ENCODE peak calls at places on chromosomes 4 and X, in ten cellular contexts. One of them, this sample, is unnamed. For H3K27me3 and H3K9me3, the result is how much of the 10 kb centered on the place peaks cover.

GRCh38 chrX:50903387-50904027 is 7.0 kb upstream of the BMP15 start:
- DNase-seq in transverse colon: no peak
- DNase-seq in mammary epithelial cell: peak
- DNase-seq in aorta: no peak
- DNase-seq in CD8-positive, alpha-beta T cell: no peak
- DNase-seq in astrocyte: peak
- DNase-seq in breast epithelium: no peak
- DNase-seq in CD4-positive, alpha-beta memory T cell: no peak
- DNase-seq in effector memory CD4-positive, alpha-beta T cell: no peak
- DNase-seq in neural progenitor cell: peak
- DNase-seq in this sample: peak

GRCh38 chr4:109127866-109128265 is 174.6 kb downstream of the COL25A1 start:
- DNase-seq in transverse colon: no peak
- DNase-seq in mammary epithelial cell: no peak
- DNase-seq in aorta: no peak
- DNase-seq in CD8-positive, alpha-beta T cell: no peak
- DNase-seq in astrocyte: no peak
- DNase-seq in breast epithelium: no peak
- DNase-seq in CD4-positive, alpha-beta memory T cell: no peak
- DNase-seq in effector memory CD4-positive, alpha-beta T cell: no peak
- DNase-seq in neural progenitor cell: no peak
- DNase-seq in this sample: no peak

GRCh38 chr4:22416403-22416802 is 99.5 kb downstream of the ADGRA3 start:
- DNase-seq in transverse colon: no peak
- DNase-seq in mammary epithelial cell: no peak
- DNase-seq in aorta: no peak
- DNase-seq in CD8-positive, alpha-beta T cell: no peak
- DNase-seq in astrocyte: peak
- DNase-seq in breast epithelium: no peak
- DNase-seq in CD4-positive, alpha-beta memory T cell: no peak
- DNase-seq in effector memory CD4-positive, alpha-beta T cell: no peak
- DNase-seq in neural progenitor cell: no peak
- DNase-seq in this sample: no peak

GRCh38 chrX:116726806-116727205 is 264.0 kb upstream of the CT83 start:
- DNase-seq in transverse colon: no peak
- DNase-seq in mammary epithelial cell: no peak
- DNase-seq in aorta: no peak
- DNase-seq in CD8-positive, alpha-beta T cell: no peak
- DNase-seq in astrocyte: no peak
- DNase-seq in breast epithelium: no peak
- DNase-seq in CD4-positive, alpha-beta memory T cell: no peak
- DNase-seq in effector memory CD4-positive, alpha-beta T cell: no peak
- DNase-seq in neural progenitor cell: no peak
- DNase-seq in this sample: no peak

GRCh38 chr4:6573986-6574746 is 823 bp upstream of the MAN2B2 start:
- DNase-seq in transverse colon: no peak
- DNase-seq in mammary epithelial cell: no peak
- DNase-seq in aorta: no peak
- DNase-seq in CD8-positive, alpha-beta T cell: no peak
- DNase-seq in astrocyte: no peak
- DNase-seq in breast epithelium: no peak
- DNase-seq in CD4-positive, alpha-beta memory T cell: no peak
- DNase-seq in effector memory CD4-positive, alpha-beta T cell: no peak
- DNase-seq in neural progenitor cell: no peak
- DNase-seq in this sample: no peak

GRCh38 chr4:64533637-64534036 is 124.4 kb upstream of the TECRL start:
- DNase-seq in transverse colon: no peak
- DNase-seq in mammary epithelial cell: no peak
- DNase-seq in aorta: no peak
- DNase-seq in CD8-positive, alpha-beta T cell: no peak
- DNase-seq in astrocyte: no peak
- DNase-seq in breast epithelium: no peak
- DNase-seq in CD4-positive, alpha-beta memory T cell: no peak
- DNase-seq in effector memory CD4-positive, alpha-beta T cell: no peak
- DNase-seq in neural progenitor cell: no peak
- DNase-seq in this sample: no peak

GRCh38 chr4:38279650-38280322 is 319.6 kb downstream of the PTTG2 start:
- DNase-seq in transverse colon: peak
- DNase-seq in mammary epithelial cell: peak
- DNase-seq in aorta: no peak
- DNase-seq in CD8-positive, alpha-beta T cell: no peak
- DNase-seq in astrocyte: no peak
- DNase-seq in breast epithelium: no peak
- DNase-seq in CD4-positive, alpha-beta memory T cell: no peak
- DNase-seq in effector memory CD4-positive, alpha-beta T cell: no peak
- DNase-seq in neural progenitor cell: peak
- DNase-seq in this sample: no peak

GRCh38 chrX:39850630-39851152 is 247.1 kb downstream of the BCOR start:
- DNase-seq in transverse colon: no peak
- DNase-seq in mammary epithelial cell: no peak
- DNase-seq in aorta: no peak
- DNase-seq in CD8-positive, alpha-beta T cell: no peak
- DNase-seq in astrocyte: peak
- DNase-seq in breast epithelium: no peak
- DNase-seq in CD4-positive, alpha-beta memory T cell: no peak
- DNase-seq in effector memory CD4-positive, alpha-beta T cell: no peak
- DNase-seq in neural progenitor cell: no peak
- DNase-seq in this sample: no peak

GRCh38 chr4:15001248-15001824 is 945 bp upstream of the CPEB2 start:
- DNase-seq in transverse colon: peak
- DNase-seq in mammary epithelial cell: peak
- DNase-seq in aorta: peak
- DNase-seq in CD8-positive, alpha-beta T cell: no peak
- DNase-seq in astrocyte: peak
- DNase-seq in breast epithelium: peak
- DNase-seq in CD4-positive, alpha-beta memory T cell: peak
- DNase-seq in effector memory CD4-positive, alpha-beta T cell: peak
- DNase-seq in neural progenitor cell: peak
- DNase-seq in this sample: peak

DNA sequence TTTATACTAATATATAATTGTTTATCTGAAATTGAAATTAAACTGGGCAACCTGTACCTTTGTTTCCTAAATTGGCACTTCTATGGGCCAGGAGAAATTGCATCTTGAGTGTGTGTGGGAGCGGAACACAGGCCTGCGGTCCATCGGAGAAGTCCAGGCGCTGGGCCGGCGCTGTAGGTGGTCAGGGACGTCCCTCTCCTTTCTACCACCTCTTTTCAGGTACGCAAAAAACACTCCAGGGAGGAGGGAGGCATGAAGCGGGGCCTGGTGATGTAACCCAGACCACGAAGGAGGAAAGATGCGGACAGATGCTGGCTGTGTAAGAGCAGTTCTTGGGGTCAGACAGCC is 691 bp downstream of the MGAT4D start:
- DNase-seq in transverse colon: no peak
- DNase-seq in mammary epithelial cell: no peak
- DNase-seq in aorta: no peak
- DNase-seq in CD8-positive, alpha-beta T cell: no peak
- DNase-seq in astrocyte: no peak
- DNase-seq in breast epithelium: no peak
- DNase-seq in CD4-positive, alpha-beta memory T cell: no peak
- DNase-seq in effector memory CD4-positive, alpha-beta T cell: no peak
- DNase-seq in neural progenitor cell: no peak
- DNase-seq in this sample: no peak
- H3K4me3 ChIP-seq in transverse colon: peak
- H3K4me3 ChIP-seq in mammary epithelial cell: no peak
- H3K4me3 ChIP-seq in aorta: no peak
- H3K4me3 ChIP-seq in CD8-positive, alpha-beta T cell: no peak
- H3K4me3 ChIP-seq in astrocyte: peak
- H3K4me3 ChIP-seq in breast epithelium: peak
- H3K4me3 ChIP-seq in CD4-positive, alpha-beta memory T cell: no peak
- H3K4me3 ChIP-seq in effector memory CD4-positive, alpha-beta T cell: no peak
- H3K4me3 ChIP-seq in neural progenitor cell: peak
- H3K4me3 ChIP-seq in this sample: no peak

GRCh38 chrX:137549073-137549472 is 16.9 kb upstream of the ZIC3 start:
- DNase-seq in transverse colon: no peak
- DNase-seq in mammary epithelial cell: no peak
- DNase-seq in aorta: no peak
- DNase-seq in CD8-positive, alpha-beta T cell: no peak
- DNase-seq in astrocyte: no peak
- DNase-seq in breast epithelium: no peak
- DNase-seq in CD4-positive, alpha-beta memory T cell: no peak
- DNase-seq in effector memory CD4-positive, alpha-beta T cell: no peak
- DNase-seq in neural progenitor cell: peak
- DNase-seq in this sample: no peak
- H3K27me3 ChIP-seq in transverse colon: half or more
- H3K27me3 ChIP-seq in mammary epithelial cell: under half
- H3K27me3 ChIP-seq in aorta: under half
- H3K27me3 ChIP-seq in CD8-positive, alpha-beta T cell: under half
- H3K27me3 ChIP-seq in astrocyte: under half
- H3K27me3 ChIP-seq in breast epithelium: under half
- H3K27me3 ChIP-seq in CD4-positive, alpha-beta memory T cell: under half
- H3K27me3 ChIP-seq in effector memory CD4-positive, alpha-beta T cell: under half
- H3K27me3 ChIP-seq in neural progenitor cell: half or more
- H3K27me3 ChIP-seq in this sample: under half

DNA sequence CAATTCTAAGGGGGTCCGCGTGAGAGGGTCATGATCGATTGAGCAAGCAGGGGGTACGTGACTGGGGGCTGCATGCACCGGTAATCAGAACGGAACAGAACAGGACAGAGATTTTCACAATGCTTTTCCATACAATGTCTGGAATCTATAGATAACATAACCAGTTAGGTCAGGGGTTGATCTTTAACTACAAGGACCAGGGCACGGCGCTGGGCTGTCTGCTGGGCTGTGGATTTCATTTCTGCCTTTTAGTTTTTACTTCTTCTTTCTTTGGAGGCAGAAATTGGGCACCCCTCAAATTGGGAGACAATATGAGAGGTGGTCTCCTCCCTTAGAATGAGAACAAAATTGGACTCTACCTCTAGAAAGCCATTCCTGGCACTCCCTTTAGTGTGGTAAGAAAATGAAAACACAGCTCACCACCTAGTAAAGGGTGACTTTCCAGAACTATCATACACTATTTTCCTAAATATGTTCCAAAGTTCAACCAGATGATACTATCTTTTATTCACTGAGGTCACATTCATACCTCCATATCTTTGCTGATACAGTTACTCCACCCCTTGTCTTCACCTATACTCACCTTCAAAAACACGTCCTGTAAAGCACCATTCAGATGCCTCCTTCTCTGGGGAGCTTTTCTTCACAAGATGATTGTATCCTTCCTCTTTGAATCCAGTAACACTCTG is 1058.3 kb upstream of the SLIT2 start:
- DNase-seq in transverse colon: peak
- DNase-seq in mammary epithelial cell: no peak
- DNase-seq in aorta: no peak
- DNase-seq in CD8-positive, alpha-beta T cell: no peak
- DNase-seq in astrocyte: no peak
- DNase-seq in breast epithelium: no peak
- DNase-seq in CD4-positive, alpha-beta memory T cell: no peak
- DNase-seq in effector memory CD4-positive, alpha-beta T cell: no peak
- DNase-seq in neural progenitor cell: no peak
- DNase-seq in this sample: no peak
- H3K9me3 ChIP-seq in transverse colon: under half
- H3K9me3 ChIP-seq in mammary epithelial cell: under half
- H3K9me3 ChIP-seq in aorta: under half
- H3K9me3 ChIP-seq in CD8-positive, alpha-beta T cell: under half
- H3K9me3 ChIP-seq in astrocyte: under half
- H3K9me3 ChIP-seq in breast epithelium: under half
- H3K9me3 ChIP-seq in CD4-positive, alpha-beta memory T cell: under half
- H3K9me3 ChIP-seq in effector memory CD4-positive, alpha-beta T cell: under half
- H3K9me3 ChIP-seq in neural progenitor cell: under half
- H3K9me3 ChIP-seq in this sample: under half

DNA sequence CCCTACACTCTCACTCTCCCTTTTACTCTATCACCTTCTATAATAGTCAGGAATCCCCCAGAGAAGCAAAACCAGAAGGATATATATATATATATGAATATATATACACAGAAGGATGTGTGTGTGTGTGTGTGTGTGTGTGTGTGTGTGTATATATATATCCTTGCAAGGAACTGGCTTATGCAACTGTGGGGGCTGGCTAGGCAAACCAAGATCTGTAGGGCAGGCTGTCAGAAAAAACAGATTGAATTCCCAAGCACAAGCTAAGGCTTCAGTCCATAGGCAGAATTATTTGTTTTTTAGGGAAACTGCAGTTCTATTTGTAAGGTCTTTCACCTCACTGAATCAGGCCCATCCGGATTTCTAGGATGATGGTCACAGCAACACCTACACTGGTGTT is 13.0 kb upstream of the KLHL2 start:
- DNase-seq in transverse colon: no peak
- DNase-seq in mammary epithelial cell: no peak
- DNase-seq in aorta: no peak
- DNase-seq in CD8-positive, alpha-beta T cell: no peak
- DNase-seq in astrocyte: no peak
- DNase-seq in breast epithelium: no peak
- DNase-seq in CD4-positive, alpha-beta memory T cell: no peak
- DNase-seq in effector memory CD4-positive, alpha-beta T cell: no peak
- DNase-seq in neural progenitor cell: no peak
- DNase-seq in this sample: no peak
- H3K4me3 ChIP-seq in transverse colon: no peak
- H3K4me3 ChIP-seq in mammary epithelial cell: no peak
- H3K4me3 ChIP-seq in aorta: no peak
- H3K4me3 ChIP-seq in CD8-positive, alpha-beta T cell: no peak
- H3K4me3 ChIP-seq in astrocyte: no peak
- H3K4me3 ChIP-seq in breast epithelium: no peak
- H3K4me3 ChIP-seq in CD4-positive, alpha-beta memory T cell: no peak
- H3K4me3 ChIP-seq in effector memory CD4-positive, alpha-beta T cell: no peak
- H3K4me3 ChIP-seq in neural progenitor cell: no peak
- H3K4me3 ChIP-seq in this sample: no peak

GRCh38 chr4:3013839-3014350 is 50.5 kb downstream of the GRK4 start:
- DNase-seq in transverse colon: no peak
- DNase-seq in mammary epithelial cell: no peak
- DNase-seq in aorta: no peak
- DNase-seq in CD8-positive, alpha-beta T cell: no peak
- DNase-seq in astrocyte: no peak
- DNase-seq in breast epithelium: no peak
- DNase-seq in CD4-positive, alpha-beta memory T cell: no peak
- DNase-seq in effector memory CD4-positive, alpha-beta T cell: no peak
- DNase-seq in neural progenitor cell: no peak
- DNase-seq in this sample: no peak
- H3K27me3 ChIP-seq in transverse colon: under half
- H3K27me3 ChIP-seq in mammary epithelial cell: under half
- H3K27me3 ChIP-seq in aorta: under half
- H3K27me3 ChIP-seq in CD8-positive, alpha-beta T cell: under half
- H3K27me3 ChIP-seq in astrocyte: under half
- H3K27me3 ChIP-seq in breast epithelium: under half
- H3K27me3 ChIP-seq in CD4-positive, alpha-beta memory T cell: under half
- H3K27me3 ChIP-seq in effector memory CD4-positive, alpha-beta T cell: under half
- H3K27me3 ChIP-seq in neural progenitor cell: under half
- H3K27me3 ChIP-seq in this sample: under half

GRCh38 chrX:48968377-48968776 is 3.3 kb downstream of the KCND1 start:
- DNase-seq in transverse colon: no peak
- DNase-seq in mammary epithelial cell: no peak
- DNase-seq in aorta: no peak
- DNase-seq in CD8-positive, alpha-beta T cell: no peak
- DNase-seq in astrocyte: no peak
- DNase-seq in breast epithelium: no peak
- DNase-seq in CD4-positive, alpha-beta memory T cell: no peak
- DNase-seq in effector memory CD4-positive, alpha-beta T cell: no peak
- DNase-seq in neural progenitor cell: no peak
- DNase-seq in this sample: no peak
- H3K9me3 ChIP-seq in transverse colon: under half
- H3K9me3 ChIP-seq in mammary epithelial cell: under half
- H3K9me3 ChIP-seq in aorta: under half
- H3K9me3 ChIP-seq in CD8-positive, alpha-beta T cell: under half
- H3K9me3 ChIP-seq in astrocyte: under half
- H3K9me3 ChIP-seq in breast epithelium: under half
- H3K9me3 ChIP-seq in CD4-positive, alpha-beta memory T cell: under half
- H3K9me3 ChIP-seq in effector memory CD4-positive, alpha-beta T cell: under half
- H3K9me3 ChIP-seq in neural progenitor cell: under half
- H3K9me3 ChIP-seq in this sample: under half

This sample was measured in MG63.